ENCODE peak calls at places on chromosomes 6 and 20, in nine cellular contexts. Z is NCI-H524 treated with DMSO at 0.1 percent for 48 hours, F is cardiac muscle cell, J is heart right ventricle, G is renal cortical epithelial cell, N is SW 1271, A is Calu3, P is T-helper 2 cell, K is germinal center. E is an unnamed sample.

GRCh38 chr6:143594647-143595046 is 83.1 kb upstream of the PHACTR2 start:
- DNase-seq in J (no peak), K (no peak), F (no peak), N (no peak), Z (no peak), G (peak), A (no peak), P (no peak), E (no peak)

GRCh38 chr6:105077592-105078463 is 102.0 kb downstream of the POPDC3 start:
- DNase-seq in N (peak), F (peak), G (peak), P (no peak), K (no peak), J (no peak), Z (peak), A (no peak), E (peak)

GRCh38 chr20:43415661-43416430 is 41.9 kb upstream of the SRSF6 start:
- DNase-seq in G (peak), K (no peak), J (no peak), F (no peak), A (no peak), P (no peak), N (no peak), Z (no peak), E (no peak)

GRCh38 chr6:135159531-135159930 is 21.6 kb upstream of the MYB start:
- DNase-seq in A (no peak), G (no peak), F (no peak), Z (no peak), N (no peak), K (no peak), J (no peak), P (no peak), E (no peak)

GRCh38 chr6:123402052-123402451 is 234.7 kb downstream of the TRDN start:
- DNase-seq in F (no peak), J (no peak), A (no peak), K (no peak), P (no peak), N (no peak), Z (no peak), G (peak), E (no peak)

GRCh38 chr6:158892266-158892665 is 73.1 kb upstream of the EZR start:
- DNase-seq in N (no peak), A (no peak), J (no peak), K (no peak), P (no peak), G (no peak), Z (no peak), F (no peak), E (no peak)

GRCh38 chr20:43545837-43546578 is 12.8 kb upstream of the SGK2 start:
- DNase-seq in K (no peak), J (no peak), A (no peak), F (no peak), G (no peak), N (no peak), P (no peak), Z (no peak), E (no peak)

GRCh38 chr6:125236536-125237327 is 65.0 kb downstream of the HDDC2 start:
- DNase-seq in G (peak), Z (no peak), A (no peak), K (no peak), F (peak), P (no peak), J (no peak), N (no peak), E (peak)

GRCh38 chr6:29813066-29813465 is 14.6 kb upstream of the HLA-G start:
- DNase-seq in N (no peak), G (no peak), F (no peak), P (no peak), A (no peak), K (no peak), Z (no peak), J (no peak), E (no peak)

GRCh38 chr20:61159940-61160688 is 91.9 kb upstream of the CDH4 start:
- DNase-seq in N (no peak), K (no peak), J (no peak), F (no peak), G (no peak), P (no peak), A (no peak), Z (no peak), E (no peak)

GRCh38 chr6:153207041-153207440 is 76.0 kb upstream of the RGS17 start:
- DNase-seq in J (no peak), K (no peak), F (no peak), P (no peak), N (no peak), G (no peak), Z (no peak), A (no peak), E (no peak)

GRCh38 chr6:53567701-53568100 is 22.8 kb upstream of the GCLC start:
- DNase-seq in Z (no peak), F (no peak), J (no peak), A (no peak), N (no peak), P (no peak), K (no peak), G (no peak), E (no peak)

GRCh38 chr6:140684776-140685550 is 1310.5 kb upstream of the CITED2 start:
- DNase-seq in G (no peak), N (no peak), P (no peak), A (no peak), J (no peak), F (peak), Z (no peak), K (no peak), E (no peak)

GRCh38 chr6:44171899-44172546 is 13.4 kb downstream of the CAPN11 start:
- DNase-seq in J (no peak), A (no peak), K (no peak), N (no peak), F (no peak), Z (no peak), P (peak), G (no peak), E (no peak)

GRCh38 chr20:30489604-30490003 is 767.9 kb upstream of the DEFB115 start:
- DNase-seq in F (no peak), A (no peak), K (no peak), Z (no peak), P (no peak), N (no peak), J (no peak), G (no peak), E (no peak)

GRCh38 chr6:168158280-168158979 is 79.4 kb upstream of the FRMD1 start:
- DNase-seq in N (no peak), Z (no peak), G (peak), K (no peak), P (no peak), J (no peak), A (peak), F (no peak), E (no peak)

GRCh38 chr6:168528457-168529095 is 87.6 kb downstream of the SMOC2 start:
- DNase-seq in A (no peak), K (no peak), G (no peak), J (no peak), Z (no peak), F (peak), N (no peak), P (no peak), E (no peak)

GRCh38 chr6:76992553-76992952 is 470.7 kb downstream of the HTR1B start:
- DNase-seq in Z (no peak), N (no peak), J (no peak), A (no peak), G (no peak), K (no peak), P (no peak), F (no peak), E (no peak)

GRCh38 chr6:44630125-44631028 is 242.9 kb downstream of the CDC5L start:
- DNase-seq in G (peak), K (peak), F (peak), N (peak), J (no peak), P (peak), A (peak), Z (no peak), E (peak)

GRCh38 chr6:11094411-11094851 is 797 bp downstream of the SMIM13 start:
- DNase-seq in G (peak), J (no peak), N (peak), P (peak), Z (no peak), A (peak), F (peak), K (peak), E (peak)

GRCh38 chr20:57092112-57092899 is 174.1 kb downstream of the BMP7 start:
- DNase-seq in K (peak), F (peak), N (peak), P (peak), J (peak), G (no peak), A (peak), Z (no peak), E (peak)

GRCh38 chr6:33967266-33967767 is 163.5 kb upstream of the MLN start:
- DNase-seq in Z (peak), K (no peak), P (no peak), J (no peak), A (no peak), N (no peak), F (no peak), G (no peak), E (no peak)

GRCh38 chr6:1641391-1641790 is 31.7 kb downstream of the FOXC1 start:
- DNase-seq in Z (no peak), F (no peak), N (no peak), K (no peak), G (no peak), A (peak), J (no peak), P (no peak), E (peak)